ENCODE peak calls at places on chromosomes 16 and 17, in four cellular contexts. A is mesenchymal stem cell, Z is stomach, K is upper lobe of left lung. L is an unnamed sample. For H3K36me3, H3K27me3 and H3K4me1, the result is how much of the 10 kb centered on the place peaks cover.

GRCh38 chr17:59848778-59849177 is 44.0 kb downstream of the TUBD1 start:
- DNase-seq in Z (peak), K (peak), A (peak), L (no peak)

GRCh38 chr16:58537124-58537906 is 22.0 kb downstream of the SETD6 start:
- DNase-seq in K (no peak), A (no peak), Z (no peak), L (no peak)

GRCh38 chr17:79883202-79883601 is 44.0 kb upstream of the CBX4 start:
- DNase-seq in Z (no peak), K (no peak), A (no peak), L (no peak)

GRCh38 chr17:61532818-61533217 is 58.2 kb downstream of the NACA2 start:
- DNase-seq in Z (no peak), K (no peak), A (no peak), L (no peak)

GRCh38 chr17:62760059-62760887 is 47.8 kb downstream of the MARCHF10 start:
- DNase-seq in Z (no peak), K (no peak), A (no peak), L (no peak)

GRCh38 chr17:79201119-79201518 is 126.5 kb downstream of the ENGASE start:
- DNase-seq in K (no peak), A (no peak), Z (no peak), L (no peak)

GRCh38 chr17:49547566-49547965 is 28.1 kb upstream of the NXPH3 start:
- DNase-seq in A (no peak), Z (no peak), K (no peak), L (no peak)

GRCh38 chr16:84220851-84221250 is 19.0 kb downstream of the KCNG4 start:
- DNase-seq in K (no peak), Z (no peak), A (peak), L (no peak)

GRCh38 chr17:46818929-46819859 is 702 bp upstream of the WNT3 start:
- DNase-seq in K (no peak), Z (no peak), A (peak), L (no peak)

GRCh38 chr17:80498242-80498919 is 22.0 kb upstream of the NPTX1 start:
- DNase-seq in Z (no peak), K (no peak), A (no peak), L (no peak)

GRCh38 chr16:1787322-1788094 is 4.7 kb downstream of the NUBP2 start:
- DNase-seq in Z (no peak), A (no peak), K (no peak), L (no peak)
- H3K36me3 ChIP-seq in Z (half or more), A (under half), K (under half), L (under half)

GRCh38 chr17:77887464-77888241 is 70.8 kb upstream of the TNRC6C start:
- DNase-seq in A (peak), K (peak), Z (peak), L (peak)

GRCh38 chr17:77888242-77889134 is 70.0 kb upstream of the TNRC6C start:
- DNase-seq in Z (no peak), K (no peak), A (no peak), L (no peak)

GRCh38 chr17:77885678-77886386 is 72.7 kb upstream of the TNRC6C start:
- DNase-seq in A (no peak), K (no peak), Z (no peak), L (no peak)

GRCh38 chr17:77886387-77886728 is 72.1 kb upstream of the TNRC6C start:
- DNase-seq in Z (peak), A (no peak), K (peak), L (no peak)

GRCh38 chr17:77887110-77887463 is 71.4 kb upstream of the TNRC6C start:
- DNase-seq in K (no peak), Z (no peak), A (no peak), L (no peak)
- H3K27me3 ChIP-seq in K (under half), Z (under half), A (half or more), L (under half)

DNA sequence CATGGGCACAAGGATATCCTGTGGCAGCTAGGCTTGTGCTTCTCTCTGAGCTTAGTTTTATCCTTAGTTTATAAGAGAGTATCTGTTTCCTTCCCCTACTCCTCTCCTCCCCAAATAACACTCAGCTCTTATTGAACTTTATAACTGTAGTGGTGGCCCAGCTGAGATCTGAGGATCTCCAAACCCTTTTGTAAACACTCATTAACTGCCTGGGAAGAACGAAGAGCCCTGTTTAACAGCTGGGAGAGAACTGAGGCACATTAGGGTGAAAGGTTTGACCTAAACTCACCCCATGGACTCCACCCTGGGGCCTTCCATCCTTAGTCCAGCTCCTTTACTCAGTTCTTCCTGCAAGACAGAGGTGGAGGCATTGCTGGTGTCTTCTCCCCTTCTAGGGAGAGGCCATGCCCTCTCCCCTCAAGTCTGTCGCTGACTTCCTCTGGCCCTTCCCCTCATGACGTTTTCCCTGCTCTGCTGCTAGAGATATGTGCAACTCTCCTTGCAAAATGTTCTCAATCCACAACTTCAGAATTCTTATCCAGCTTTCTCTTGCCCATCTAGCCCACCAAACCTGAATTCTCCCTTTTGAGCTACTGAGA is 1.2 kb upstream of the RARA start:
- DNase-seq in Z (no peak), A (peak), K (peak), L (no peak)
- H3K4me1 ChIP-seq in Z (half or more), A (half or more), K (half or more), L (half or more)

GRCh38 chr16:87198328-87198731 is 118.9 kb downstream of the C16orf95 start:
- DNase-seq in A (no peak), Z (no peak), K (no peak), L (no peak)

GRCh38 chr16:87199901-87200300 is 117.3 kb downstream of the C16orf95 start:
- DNase-seq in K (no peak), Z (no peak), A (no peak), L (no peak)

GRCh38 chr16:87200637-87201036 is 116.6 kb downstream of the C16orf95 start:
- DNase-seq in A (no peak), Z (no peak), K (no peak), L (no peak)

GRCh38 chr16:87199379-87199778 is 117.8 kb downstream of the C16orf95 start:
- DNase-seq in Z (no peak), K (no peak), A (no peak), L (no peak)

DNA sequence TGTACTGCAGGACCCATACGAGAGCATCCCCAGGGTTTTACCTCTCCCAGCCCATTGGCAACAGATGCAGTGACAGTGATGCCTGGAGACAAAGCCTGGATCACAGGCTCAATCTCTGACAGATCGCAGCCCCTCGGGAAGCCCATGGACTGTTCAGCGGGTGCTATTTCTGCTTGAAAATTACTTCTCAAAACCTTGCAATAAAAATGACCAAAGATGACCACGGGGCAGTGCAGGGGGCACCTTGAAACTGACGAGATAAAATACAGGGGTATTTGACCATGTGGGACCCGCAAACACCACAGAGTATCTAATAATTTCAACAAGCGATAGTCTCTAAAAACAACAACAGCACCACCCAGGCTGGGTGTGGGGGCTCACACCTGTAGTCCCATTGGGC is 118.3 kb downstream of the C16orf95 start:
- DNase-seq in K (no peak), Z (no peak), A (no peak), L (no peak)
- H3K36me3 ChIP-seq in K (under half), Z (under half), A (under half), L (under half)

DNA sequence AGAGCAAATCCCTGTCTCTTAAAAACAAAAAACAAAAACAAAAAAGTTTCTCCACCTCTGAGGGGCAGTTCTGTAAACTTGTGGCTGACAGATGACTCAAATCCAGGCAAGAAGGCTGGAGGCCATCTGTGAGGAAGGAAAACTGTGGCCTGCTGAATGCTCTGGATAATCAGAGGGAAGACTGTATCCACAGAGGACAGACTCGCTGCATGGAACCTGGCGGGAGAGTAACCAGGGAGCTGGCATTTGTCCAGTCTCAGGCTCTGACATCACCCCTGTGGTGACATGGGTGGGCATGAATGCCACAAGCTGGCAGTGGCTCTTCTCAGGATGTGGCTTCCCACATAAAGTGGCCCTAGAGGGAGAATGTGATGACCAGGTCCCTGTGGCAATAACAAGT is 2.8 kb upstream of the KSR1 start:
- DNase-seq in Z (no peak), A (peak), K (no peak), L (no peak)
- H3K27me3 ChIP-seq in Z (under half), A (under half), K (under half), L (under half)

L was measured in CD8-positive, alpha-beta memory T cell.